ENCODE peak calls at places on chromosome 16, in ten cellular contexts. One of them, this sample, is unnamed.

GRCh38 chr16:11670171-11671131 is 2.2 kb downstream of the SNN start:
- ATAC-seq in heart left ventricle: no peak
- ATAC-seq in CD4-positive, CD25-positive, alpha-beta regulatory T cell: peak
- ATAC-seq in activated T-cell treated with anti-CD3 and anti-CD28 coated beads, Interleukin-2, amount 50 U/mL, for 4 hours: peak
- ATAC-seq in Right ventricle myocardium superior: no peak
- ATAC-seq in upper lobe of left lung: no peak
- ATAC-seq in naive B cell: peak
- ATAC-seq in left lung: no peak
- ATAC-seq in activated CD8-positive, alpha-beta T cell treated with anti-CD3 and anti-CD28 coated beads for 36 hours: peak
- ATAC-seq in SK-N-SH treated with all-trans-retinoic acid at 6 μM for 48 hours: no peak
- ATAC-seq in this sample: peak

GRCh38 chr16:67451704-67452435 is 20.9 kb downstream of the HSD11B2 start:
- ATAC-seq in naive B cell: no peak
- ATAC-seq in upper lobe of left lung: no peak
- ATAC-seq in CD4-positive, CD25-positive, alpha-beta regulatory T cell: no peak
- ATAC-seq in Right ventricle myocardium superior: no peak
- ATAC-seq in left lung: peak
- ATAC-seq in activated CD8-positive, alpha-beta T cell treated with anti-CD3 and anti-CD28 coated beads for 36 hours: no peak
- ATAC-seq in activated T-cell treated with anti-CD3 and anti-CD28 coated beads, Interleukin-2, amount 50 U/mL, for 4 hours: no peak
- ATAC-seq in SK-N-SH treated with all-trans-retinoic acid at 6 μM for 48 hours: no peak
- ATAC-seq in heart left ventricle: no peak
- ATAC-seq in this sample: no peak

GRCh38 chr16:85441189-85441889 is 171.8 kb upstream of the GSE1 start:
- ATAC-seq in upper lobe of left lung: no peak
- ATAC-seq in SK-N-SH treated with all-trans-retinoic acid at 6 μM for 48 hours: no peak
- ATAC-seq in heart left ventricle: no peak
- ATAC-seq in left lung: no peak
- ATAC-seq in naive B cell: no peak
- ATAC-seq in activated CD8-positive, alpha-beta T cell treated with anti-CD3 and anti-CD28 coated beads for 36 hours: no peak
- ATAC-seq in Right ventricle myocardium superior: no peak
- ATAC-seq in activated T-cell treated with anti-CD3 and anti-CD28 coated beads, Interleukin-2, amount 50 U/mL, for 4 hours: no peak
- ATAC-seq in CD4-positive, CD25-positive, alpha-beta regulatory T cell: no peak
- ATAC-seq in this sample: no peak

GRCh38 chr16:4984174-4985000 is 26.3 kb downstream of the SEC14L5 start:
- ATAC-seq in Right ventricle myocardium superior: no peak
- ATAC-seq in CD4-positive, CD25-positive, alpha-beta regulatory T cell: no peak
- ATAC-seq in naive B cell: no peak
- ATAC-seq in activated CD8-positive, alpha-beta T cell treated with anti-CD3 and anti-CD28 coated beads for 36 hours: no peak
- ATAC-seq in upper lobe of left lung: no peak
- ATAC-seq in SK-N-SH treated with all-trans-retinoic acid at 6 μM for 48 hours: no peak
- ATAC-seq in heart left ventricle: no peak
- ATAC-seq in activated T-cell treated with anti-CD3 and anti-CD28 coated beads, Interleukin-2, amount 50 U/mL, for 4 hours: no peak
- ATAC-seq in left lung: no peak
- ATAC-seq in this sample: no peak

GRCh38 chr16:483351-484075 is 44.0 kb upstream of the CAPN15 start:
- ATAC-seq in CD4-positive, CD25-positive, alpha-beta regulatory T cell: no peak
- ATAC-seq in upper lobe of left lung: no peak
- ATAC-seq in heart left ventricle: peak
- ATAC-seq in Right ventricle myocardium superior: peak
- ATAC-seq in left lung: peak
- ATAC-seq in SK-N-SH treated with all-trans-retinoic acid at 6 μM for 48 hours: no peak
- ATAC-seq in activated CD8-positive, alpha-beta T cell treated with anti-CD3 and anti-CD28 coated beads for 36 hours: no peak
- ATAC-seq in naive B cell: no peak
- ATAC-seq in activated T-cell treated with anti-CD3 and anti-CD28 coated beads, Interleukin-2, amount 50 U/mL, for 4 hours: no peak
- ATAC-seq in this sample: no peak

GRCh38 chr16:46885960-46886763 is 2.0 kb downstream of the GPT2 start:
- ATAC-seq in left lung: no peak
- ATAC-seq in naive B cell: no peak
- ATAC-seq in SK-N-SH treated with all-trans-retinoic acid at 6 μM for 48 hours: no peak
- ATAC-seq in Right ventricle myocardium superior: no peak
- ATAC-seq in activated T-cell treated with anti-CD3 and anti-CD28 coated beads, Interleukin-2, amount 50 U/mL, for 4 hours: no peak
- ATAC-seq in upper lobe of left lung: no peak
- ATAC-seq in heart left ventricle: no peak
- ATAC-seq in CD4-positive, CD25-positive, alpha-beta regulatory T cell: no peak
- ATAC-seq in activated CD8-positive, alpha-beta T cell treated with anti-CD3 and anti-CD28 coated beads for 36 hours: no peak
- ATAC-seq in this sample: no peak

GRCh38 chr16:85631802-85632393 is 18.8 kb downstream of the GSE1 start:
- ATAC-seq in activated T-cell treated with anti-CD3 and anti-CD28 coated beads, Interleukin-2, amount 50 U/mL, for 4 hours: no peak
- ATAC-seq in heart left ventricle: no peak
- ATAC-seq in left lung: no peak
- ATAC-seq in activated CD8-positive, alpha-beta T cell treated with anti-CD3 and anti-CD28 coated beads for 36 hours: no peak
- ATAC-seq in Right ventricle myocardium superior: no peak
- ATAC-seq in CD4-positive, CD25-positive, alpha-beta regulatory T cell: no peak
- ATAC-seq in upper lobe of left lung: no peak
- ATAC-seq in naive B cell: no peak
- ATAC-seq in SK-N-SH treated with all-trans-retinoic acid at 6 μM for 48 hours: no peak
- ATAC-seq in this sample: no peak

GRCh38 chr16:12157510-12158093 is 181.1 kb downstream of the SNX29 start:
- ATAC-seq in left lung: no peak
- ATAC-seq in naive B cell: no peak
- ATAC-seq in heart left ventricle: no peak
- ATAC-seq in SK-N-SH treated with all-trans-retinoic acid at 6 μM for 48 hours: peak
- ATAC-seq in CD4-positive, CD25-positive, alpha-beta regulatory T cell: no peak
- ATAC-seq in Right ventricle myocardium superior: no peak
- ATAC-seq in upper lobe of left lung: no peak
- ATAC-seq in activated CD8-positive, alpha-beta T cell treated with anti-CD3 and anti-CD28 coated beads for 36 hours: no peak
- ATAC-seq in activated T-cell treated with anti-CD3 and anti-CD28 coated beads, Interleukin-2, amount 50 U/mL, for 4 hours: no peak
- ATAC-seq in this sample: no peak

GRCh38 chr16:68386628-68387027 is 61.7 kb downstream of the SMPD3 start:
- ATAC-seq in naive B cell: no peak
- ATAC-seq in heart left ventricle: no peak
- ATAC-seq in SK-N-SH treated with all-trans-retinoic acid at 6 μM for 48 hours: no peak
- ATAC-seq in Right ventricle myocardium superior: peak
- ATAC-seq in upper lobe of left lung: peak
- ATAC-seq in activated T-cell treated with anti-CD3 and anti-CD28 coated beads, Interleukin-2, amount 50 U/mL, for 4 hours: no peak
- ATAC-seq in CD4-positive, CD25-positive, alpha-beta regulatory T cell: no peak
- ATAC-seq in activated CD8-positive, alpha-beta T cell treated with anti-CD3 and anti-CD28 coated beads for 36 hours: no peak
- ATAC-seq in left lung: peak
- ATAC-seq in this sample: no peak

GRCh38 chr16:4182581-4183257 is 59.2 kb downstream of the SRL start:
- ATAC-seq in heart left ventricle: peak
- ATAC-seq in upper lobe of left lung: peak
- ATAC-seq in activated CD8-positive, alpha-beta T cell treated with anti-CD3 and anti-CD28 coated beads for 36 hours: peak
- ATAC-seq in naive B cell: no peak
- ATAC-seq in SK-N-SH treated with all-trans-retinoic acid at 6 μM for 48 hours: no peak
- ATAC-seq in Right ventricle myocardium superior: peak
- ATAC-seq in CD4-positive, CD25-positive, alpha-beta regulatory T cell: peak
- ATAC-seq in left lung: no peak
- ATAC-seq in activated T-cell treated with anti-CD3 and anti-CD28 coated beads, Interleukin-2, amount 50 U/mL, for 4 hours: no peak
- ATAC-seq in this sample: peak

GRCh38 chr16:20309786-20310185 is 17.5 kb downstream of the GP2 start:
- ATAC-seq in heart left ventricle: no peak
- ATAC-seq in naive B cell: no peak
- ATAC-seq in CD4-positive, CD25-positive, alpha-beta regulatory T cell: no peak
- ATAC-seq in SK-N-SH treated with all-trans-retinoic acid at 6 μM for 48 hours: no peak
- ATAC-seq in activated CD8-positive, alpha-beta T cell treated with anti-CD3 and anti-CD28 coated beads for 36 hours: no peak
- ATAC-seq in left lung: no peak
- ATAC-seq in upper lobe of left lung: no peak
- ATAC-seq in activated T-cell treated with anti-CD3 and anti-CD28 coated beads, Interleukin-2, amount 50 U/mL, for 4 hours: no peak
- ATAC-seq in Right ventricle myocardium superior: no peak
- ATAC-seq in this sample: no peak

GRCh38 chr16:66516172-66516807 is 33.6 kb downstream of the TK2 start:
- ATAC-seq in activated T-cell treated with anti-CD3 and anti-CD28 coated beads, Interleukin-2, amount 50 U/mL, for 4 hours: peak
- ATAC-seq in SK-N-SH treated with all-trans-retinoic acid at 6 μM for 48 hours: no peak
- ATAC-seq in left lung: peak
- ATAC-seq in upper lobe of left lung: peak
- ATAC-seq in naive B cell: no peak
- ATAC-seq in heart left ventricle: peak
- ATAC-seq in CD4-positive, CD25-positive, alpha-beta regulatory T cell: no peak
- ATAC-seq in activated CD8-positive, alpha-beta T cell treated with anti-CD3 and anti-CD28 coated beads for 36 hours: no peak
- ATAC-seq in Right ventricle myocardium superior: no peak
- ATAC-seq in this sample: no peak

GRCh38 chr16:86509759-86510464 is 415 bp upstream of the FOXF1 start:
- ATAC-seq in left lung: peak
- ATAC-seq in naive B cell: peak
- ATAC-seq in CD4-positive, CD25-positive, alpha-beta regulatory T cell: no peak
- ATAC-seq in activated CD8-positive, alpha-beta T cell treated with anti-CD3 and anti-CD28 coated beads for 36 hours: peak
- ATAC-seq in SK-N-SH treated with all-trans-retinoic acid at 6 μM for 48 hours: no peak
- ATAC-seq in Right ventricle myocardium superior: peak
- ATAC-seq in upper lobe of left lung: peak
- ATAC-seq in heart left ventricle: no peak
- ATAC-seq in activated T-cell treated with anti-CD3 and anti-CD28 coated beads, Interleukin-2, amount 50 U/mL, for 4 hours: no peak
- ATAC-seq in this sample: peak

GRCh38 chr16:14658063-14658462 is 25.3 kb downstream of the BFAR start:
- ATAC-seq in naive B cell: peak
- ATAC-seq in SK-N-SH treated with all-trans-retinoic acid at 6 μM for 48 hours: no peak
- ATAC-seq in activated T-cell treated with anti-CD3 and anti-CD28 coated beads, Interleukin-2, amount 50 U/mL, for 4 hours: no peak
- ATAC-seq in Right ventricle myocardium superior: no peak
- ATAC-seq in upper lobe of left lung: no peak
- ATAC-seq in activated CD8-positive, alpha-beta T cell treated with anti-CD3 and anti-CD28 coated beads for 36 hours: peak
- ATAC-seq in heart left ventricle: no peak
- ATAC-seq in CD4-positive, CD25-positive, alpha-beta regulatory T cell: peak
- ATAC-seq in left lung: no peak
- ATAC-seq in this sample: peak

GRCh38 chr16:71339481-71340171 is 18.9 kb upstream of the CALB2 start:
- ATAC-seq in CD4-positive, CD25-positive, alpha-beta regulatory T cell: no peak
- ATAC-seq in left lung: no peak
- ATAC-seq in activated T-cell treated with anti-CD3 and anti-CD28 coated beads, Interleukin-2, amount 50 U/mL, for 4 hours: no peak
- ATAC-seq in Right ventricle myocardium superior: no peak
- ATAC-seq in upper lobe of left lung: no peak
- ATAC-seq in naive B cell: no peak
- ATAC-seq in heart left ventricle: no peak
- ATAC-seq in SK-N-SH treated with all-trans-retinoic acid at 6 μM for 48 hours: no peak
- ATAC-seq in activated CD8-positive, alpha-beta T cell treated with anti-CD3 and anti-CD28 coated beads for 36 hours: no peak
- ATAC-seq in this sample: no peak

GRCh38 chr16:86214326-86215232 is 295.7 kb upstream of the FOXF1 start:
- ATAC-seq in activated CD8-positive, alpha-beta T cell treated with anti-CD3 and anti-CD28 coated beads for 36 hours: no peak
- ATAC-seq in naive B cell: no peak
- ATAC-seq in left lung: peak
- ATAC-seq in activated T-cell treated with anti-CD3 and anti-CD28 coated beads, Interleukin-2, amount 50 U/mL, for 4 hours: no peak
- ATAC-seq in SK-N-SH treated with all-trans-retinoic acid at 6 μM for 48 hours: no peak
- ATAC-seq in Right ventricle myocardium superior: peak
- ATAC-seq in CD4-positive, CD25-positive, alpha-beta regulatory T cell: no peak
- ATAC-seq in upper lobe of left lung: peak
- ATAC-seq in heart left ventricle: peak
- ATAC-seq in this sample: no peak

GRCh38 chr16:3965306-3965705 is 84.8 kb upstream of the CREBBP start:
- ATAC-seq in activated T-cell treated with anti-CD3 and anti-CD28 coated beads, Interleukin-2, amount 50 U/mL, for 4 hours: no peak
- ATAC-seq in SK-N-SH treated with all-trans-retinoic acid at 6 μM for 48 hours: no peak
- ATAC-seq in CD4-positive, CD25-positive, alpha-beta regulatory T cell: no peak
- ATAC-seq in naive B cell: no peak
- ATAC-seq in Right ventricle myocardium superior: no peak
- ATAC-seq in upper lobe of left lung: no peak
- ATAC-seq in activated CD8-positive, alpha-beta T cell treated with anti-CD3 and anti-CD28 coated beads for 36 hours: no peak
- ATAC-seq in heart left ventricle: no peak
- ATAC-seq in left lung: no peak
- ATAC-seq in this sample: no peak

GRCh38 chr16:20084624-20085226 is 11.0 kb upstream of the GPR139 start:
- ATAC-seq in naive B cell: no peak
- ATAC-seq in left lung: no peak
- ATAC-seq in activated T-cell treated with anti-CD3 and anti-CD28 coated beads, Interleukin-2, amount 50 U/mL, for 4 hours: no peak
- ATAC-seq in upper lobe of left lung: no peak
- ATAC-seq in CD4-positive, CD25-positive, alpha-beta regulatory T cell: no peak
- ATAC-seq in activated CD8-positive, alpha-beta T cell treated with anti-CD3 and anti-CD28 coated beads for 36 hours: no peak
- ATAC-seq in Right ventricle myocardium superior: no peak
- ATAC-seq in SK-N-SH treated with all-trans-retinoic acid at 6 μM for 48 hours: no peak
- ATAC-seq in heart left ventricle: no peak
- ATAC-seq in this sample: no peak

GRCh38 chr16:50781043-50781442 is 39.2 kb downstream of the CYLD start:
- ATAC-seq in left lung: no peak
- ATAC-seq in activated CD8-positive, alpha-beta T cell treated with anti-CD3 and anti-CD28 coated beads for 36 hours: peak
- ATAC-seq in naive B cell: no peak
- ATAC-seq in CD4-positive, CD25-positive, alpha-beta regulatory T cell: peak
- ATAC-seq in heart left ventricle: no peak
- ATAC-seq in SK-N-SH treated with all-trans-retinoic acid at 6 μM for 48 hours: no peak
- ATAC-seq in upper lobe of left lung: no peak
- ATAC-seq in activated T-cell treated with anti-CD3 and anti-CD28 coated beads, Interleukin-2, amount 50 U/mL, for 4 hours: peak
- ATAC-seq in Right ventricle myocardium superior: no peak
- ATAC-seq in this sample: peak

GRCh38 chr16:88453217-88453531 is at the start of gene ZFPM1:
- ATAC-seq in heart left ventricle: no peak
- ATAC-seq in activated T-cell treated with anti-CD3 and anti-CD28 coated beads, Interleukin-2, amount 50 U/mL, for 4 hours: peak
- ATAC-seq in left lung: no peak
- ATAC-seq in Right ventricle myocardium superior: no peak
- ATAC-seq in SK-N-SH treated with all-trans-retinoic acid at 6 μM for 48 hours: no peak
- ATAC-seq in upper lobe of left lung: no peak
- ATAC-seq in naive B cell: no peak
- ATAC-seq in activated CD8-positive, alpha-beta T cell treated with anti-CD3 and anti-CD28 coated beads for 36 hours: no peak
- ATAC-seq in CD4-positive, CD25-positive, alpha-beta regulatory T cell: no peak
- ATAC-seq in this sample: peak

GRCh38 chr16:68200120-68200783 is 35.7 kb downstream of the ESRP2 start:
- ATAC-seq in naive B cell: no peak
- ATAC-seq in activated T-cell treated with anti-CD3 and anti-CD28 coated beads, Interleukin-2, amount 50 U/mL, for 4 hours: peak
- ATAC-seq in upper lobe of left lung: no peak
- ATAC-seq in left lung: peak
- ATAC-seq in SK-N-SH treated with all-trans-retinoic acid at 6 μM for 48 hours: peak
- ATAC-seq in activated CD8-positive, alpha-beta T cell treated with anti-CD3 and anti-CD28 coated beads for 36 hours: peak
- ATAC-seq in CD4-positive, CD25-positive, alpha-beta regulatory T cell: no peak
- ATAC-seq in heart left ventricle: no peak
- ATAC-seq in Right ventricle myocardium superior: no peak
- ATAC-seq in this sample: peak